ENCODE peak calls at places on chromosomes 6 and 20, in six cellular contexts. W is NCI-H1417, O is HuH-7, C is Kasumi-1, E is mesothelial cell of epicardium, N is AG08396. K is an unnamed sample.

GRCh38 chr6:143040018-143040417 is 20.7 kb upstream of the AIG1 start:
- DNase-seq in W (no peak), O (no peak), C (no peak), E (no peak), N (no peak), K (no peak)

GRCh38 chr6:90459225-90459758 is 127.6 kb downstream of the MAP3K7 start:
- DNase-seq in W (no peak), O (no peak), C (no peak), E (no peak), N (no peak), K (no peak)

GRCh38 chr6:93418448-93419303 is 683 bp downstream of the EPHA7 start:
- DNase-seq in W (peak), O (no peak), C (peak), E (peak), N (peak), K (no peak)

GRCh38 chr20:36084897-36085617 is 69.5 kb upstream of the EPB41L1 start:
- DNase-seq in W (no peak), O (no peak), C (peak), E (no peak), N (no peak), K (no peak)

GRCh38 chr6:38064431-38064830 is 244.9 kb downstream of the ZFAND3 start:
- DNase-seq in W (no peak), O (no peak), C (no peak), E (no peak), N (no peak), K (no peak)

GRCh38 chr6:23647045-23647444 is 479.0 kb upstream of the NRSN1 start:
- DNase-seq in W (peak), O (no peak), C (no peak), E (no peak), N (no peak), K (no peak)

GRCh38 chr6:43211960-43212359 is 17.3 kb downstream of the DNPH1 start:
- DNase-seq in W (peak), O (no peak), C (no peak), E (no peak), N (no peak), K (no peak)

GRCh38 chr20:20407891-20408805 is 40.2 kb downstream of the INSM1 start:
- DNase-seq in W (peak), O (peak), C (no peak), E (no peak), N (peak), K (no peak)

GRCh38 chr6:6686748-6687601 is 98.5 kb downstream of the LY86 start:
- DNase-seq in W (peak), O (peak), C (peak), E (peak), N (no peak), K (no peak)

GRCh38 chr20:2986466-2986865 is 57.0 kb upstream of the GNRH2 start:
- DNase-seq in W (no peak), O (no peak), C (peak), E (no peak), N (no peak), K (no peak)

K was measured in naive thymus-derived CD4-positive, alpha-beta T cell.